ENCODE peak calls at places on chromosome 21, in four cellular contexts. E, C, Z and S are unnamed samples.
A peak's percentile ranks its signal among the peaks of the same experiment; 100 is the strongest.

GRCh38 chr21:23695449-23695848 is 1911.8 kb downstream of the MRPL39 start:
- DNase-seq in Z (no peak), C (peak; percentile 1), E (no peak), S (peak; percentile 0)

GRCh38 chr21:34611528-34611927 is 3.4 kb downstream of the RCAN1 start:
- DNase-seq in C (no peak), E (no peak), Z (no peak), S (no peak)

GRCh38 chr21:39673736-39674135 is 61.0 kb downstream of the B3GALT5 start:
- DNase-seq in Z (no peak), E (no peak), C (no peak), S (no peak)

GRCh38 chr21:14685568-14685967 is 139.5 kb upstream of the SAMSN1 start:
- DNase-seq in C (peak; percentile 69), Z (no peak), E (no peak), S (peak; percentile 80)

GRCh38 chr21:44965251-44966022 is 25.6 kb downstream of the SLX9 start:
- DNase-seq in Z (peak; percentile 22), E (no peak), C (peak; percentile 22), S (peak; percentile 54)

GRCh38 chr21:45420623-45421041 is 15.7 kb downstream of the COL18A1 start:
- DNase-seq in C (no peak), Z (no peak), E (no peak), S (no peak)

GRCh38 chr21:31184462-31184861 is 146.2 kb upstream of the KRTAP19-8 start:
- DNase-seq in C (no peak), E (no peak), Z (no peak), S (peak; percentile 28)

GRCh38 chr21:33799378-33800090 is 116.1 kb downstream of the ATP5PO start:
- DNase-seq in C (no peak), E (no peak), Z (no peak), S (no peak)

GRCh38 chr21:32475162-32475812 is 62.8 kb downstream of the EVA1C start:
- DNase-seq in E (no peak), C (no peak), Z (peak; percentile 75), S (no peak)

GRCh38 chr21:31366825-31367224 is 22.8 kb upstream of the TIAM1 start:
- DNase-seq in Z (peak; percentile 70), C (no peak), E (peak; percentile 95), S (no peak)

GRCh38 chr21:33434770-33435360 is 31.7 kb downstream of the IFNGR2 start:
- DNase-seq in C (peak; percentile 94), Z (peak; percentile 94), E (peak; percentile 81), S (peak; percentile 63)

GRCh38 chr21:28913071-28913470 is 79.6 kb downstream of the LTN1 start:
- DNase-seq in Z (no peak), E (no peak), C (no peak), S (no peak)

GRCh38 chr21:44418108-44418875 is 37.0 kb upstream of the LRRC3 start:
- DNase-seq in C (no peak), Z (no peak), E (no peak), S (no peak)

GRCh38 chr21:39451332-39452206 is at the start of gene SH3BGR:
- DNase-seq in C (no peak), E (no peak), Z (peak; percentile 3), S (no peak)

GRCh38 chr21:14697769-14698168 is 151.7 kb upstream of the SAMSN1 start:
- DNase-seq in E (no peak), Z (no peak), C (no peak), S (no peak)

GRCh38 chr21:14993072-14993471 is 71.7 kb downstream of the NRIP1 start:
- DNase-seq in E (no peak), C (no peak), Z (no peak), S (no peak)

DNA sequence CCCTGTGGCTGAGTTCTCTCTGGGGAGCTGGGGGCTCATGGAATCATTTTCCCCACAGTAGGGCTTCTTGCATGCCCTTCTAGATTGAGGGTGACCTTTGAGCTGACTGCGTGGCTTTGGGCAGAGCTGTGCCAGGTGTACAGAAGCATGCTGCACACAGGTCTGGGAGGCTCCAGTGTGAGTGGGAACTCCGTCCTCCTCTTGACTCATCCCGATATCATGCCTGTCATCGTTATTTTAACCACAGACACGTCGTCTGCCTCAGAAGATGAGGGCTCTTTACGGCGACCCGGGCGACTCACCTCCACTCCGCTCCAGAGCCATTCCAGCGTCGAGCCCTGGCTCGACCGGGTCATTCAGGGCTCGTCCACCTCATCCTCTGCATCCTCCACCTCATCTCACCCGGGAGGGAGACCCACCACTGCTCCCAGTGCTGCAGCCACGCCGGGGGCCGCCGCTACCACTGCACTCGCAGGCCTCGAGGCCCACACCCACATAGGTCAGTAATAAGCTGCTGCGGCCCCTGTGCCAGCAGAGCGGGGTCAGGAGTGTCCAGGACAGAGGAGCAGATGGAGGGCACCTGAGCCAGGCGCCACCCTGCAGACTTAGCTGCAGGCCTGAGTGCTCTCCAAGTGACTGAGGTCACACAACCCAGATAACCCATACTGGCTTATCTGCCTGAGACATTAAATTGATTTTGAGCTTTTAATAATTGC is 39.8 kb downstream of the DIP2A start:
- DNase-seq in E (no peak), C (no peak), Z (no peak), S (no peak)
- H3K4me3 ChIP-seq in E (no peak overlapping the region), C (no peak overlapping the region), Z (no peak overlapping the region), S (no peak overlapping the region)

GRCh38 chr21:36068748-36069398 is 951 bp upstream of the CBR1 start:
- DNase-seq in E (no peak), C (no peak), Z (no peak), S (no peak)
- H3K4me3 ChIP-seq in E (no peak overlapping the region), C (peak overlapping the region; percentile 78), Z (no peak overlapping the region), S (no peak overlapping the region)

DNA sequence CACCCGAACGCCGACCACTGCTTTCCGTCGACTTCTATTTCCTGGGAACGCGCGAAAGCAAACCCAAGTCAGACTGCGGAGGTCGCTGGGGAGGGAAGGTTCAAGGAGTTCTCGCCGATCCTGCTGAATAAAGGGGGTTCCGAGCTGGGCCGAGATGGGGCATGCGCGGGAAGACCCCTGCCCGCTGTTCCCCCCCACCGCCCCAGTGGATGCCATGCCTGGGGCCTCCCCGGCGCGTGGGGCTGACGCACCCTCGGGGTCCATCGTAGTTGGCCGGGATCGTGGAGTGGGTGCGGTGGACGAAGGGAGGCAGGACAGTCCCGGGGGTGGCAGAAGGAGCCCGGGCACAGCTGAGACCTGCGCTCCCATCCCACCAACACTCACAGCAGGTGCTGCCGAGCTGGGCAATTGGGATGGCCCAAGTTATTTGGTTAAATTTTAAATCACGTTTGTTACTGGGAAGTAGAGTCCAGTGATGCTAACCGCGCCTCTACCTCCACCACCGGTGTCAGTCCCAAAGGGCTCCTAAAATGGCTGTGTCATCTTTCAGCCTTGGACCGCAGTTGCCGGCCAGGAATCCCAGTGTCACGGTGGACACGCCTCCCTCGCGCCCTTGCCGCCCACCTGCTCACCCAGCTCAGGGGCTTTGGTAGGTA is 745 bp downstream of the MX1 start:
- DNase-seq in Z (no peak), E (no peak), C (peak; percentile 54), S (no peak)
- H3K4me3 ChIP-seq in Z (peak overlapping the region; percentile 78), E (peak overlapping the region; percentile 57), C (peak overlapping the region; percentile 79), S (no peak overlapping the region)

DNA sequence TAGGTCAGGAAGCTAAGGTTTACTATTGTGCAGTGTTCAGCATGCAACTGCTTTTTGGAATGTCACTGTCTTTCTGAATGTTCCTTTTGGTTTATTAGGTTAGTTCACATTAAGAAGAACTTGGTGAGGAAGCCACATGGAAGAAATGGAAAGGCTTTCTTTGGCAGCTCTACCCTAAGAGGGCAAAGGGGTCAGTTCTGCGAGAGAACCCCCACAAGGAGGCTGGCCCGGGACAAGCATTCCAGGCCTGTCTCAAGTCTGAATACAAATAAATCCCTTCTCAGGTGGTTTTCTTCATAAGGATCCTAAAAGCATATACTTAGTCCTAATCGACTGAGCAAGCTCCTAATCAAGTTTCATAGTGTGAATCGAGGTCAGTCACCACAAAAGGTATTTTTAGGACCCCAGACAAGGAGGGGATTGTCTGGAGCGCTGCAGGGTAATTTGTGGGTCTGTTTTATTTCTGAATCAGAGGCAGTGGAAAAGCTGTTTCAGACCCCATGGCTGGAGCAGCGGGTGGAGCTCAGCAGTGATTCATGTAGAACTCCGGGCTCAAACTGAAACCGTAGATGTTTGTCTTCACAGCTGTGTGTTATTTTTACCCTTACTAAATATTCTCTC is 63.3 kb downstream of the ERG start:
- DNase-seq in E (peak; percentile 72), Z (peak; percentile 83), C (no peak), S (no peak)
- H3K4me3 ChIP-seq in E (no peak overlapping the region), Z (peak overlapping the region; percentile 74), C (no peak overlapping the region), S (no peak overlapping the region)